ENCODE peak calls at places on chromosomes 7 and 10, in ten cellular contexts. R is IMR-90, B is transverse colon, N is pancreas, O is heart right ventricle, Z is ovary, Y is body of pancreas, C is tibial artery, Q is SJSA1, X is colonic mucosa. I is an unnamed sample.

GRCh38 chr7:73701357-73701995 is 18.0 kb downstream of the STX1A start:
- DNase-seq in C (no peak), Z (no peak), Q (peak; percentile 45), Y (peak; percentile 56), R (peak; percentile 33), O (no peak), B (peak; percentile 62), X (peak; percentile 74), N (no peak), I (no peak)

GRCh38 chr10:43372751-43373445 is 1.5 kb downstream of the FXYD4 start:
- DNase-seq in Q (no peak), Y (no peak), N (no peak), R (no peak), Z (no peak), B (no peak), C (no peak), O (no peak), X (no peak), I (no peak)

GRCh38 chr7:86643478-86644281 is at the start of gene GRM3:
- DNase-seq in B (no peak), R (no peak), O (peak; percentile 18), C (no peak), Y (peak; percentile 20), X (no peak), Z (no peak), N (peak; percentile 13), Q (no peak), I (no peak)

GRCh38 chr10:44703241-44704155 is 207.6 kb upstream of the TMEM72 start:
- DNase-seq in Z (no peak), Q (peak; percentile 85), O (no peak), N (no peak), Y (no peak), B (no peak), C (no peak), R (peak; percentile 75), X (no peak), I (no peak)

GRCh38 chr7:132307465-132307864 is 268.8 kb downstream of the PLXNA4 start:
- DNase-seq in O (no peak), B (no peak), Q (no peak), R (no peak), Y (no peak), N (no peak), Z (no peak), X (no peak), C (no peak), I (no peak)

GRCh38 chr10:92265687-92266258 is 25.1 kb downstream of the CPEB3 start:
- DNase-seq in R (no peak), N (no peak), Q (no peak), Y (no peak), Z (no peak), B (no peak), X (no peak), C (no peak), O (no peak), I (no peak)

GRCh38 chr10:14487511-14487909 is 156.8 kb upstream of the FRMD4A start:
- DNase-seq in O (no peak), Z (no peak), R (peak; percentile 84), Q (peak; percentile 61), B (no peak), X (no peak), C (no peak), N (no peak), Y (no peak), I (no peak)

GRCh38 chr10:21926358-21926890 is 77.1 kb downstream of the DNAJC1 start:
- DNase-seq in O (no peak), Q (no peak), N (no peak), B (no peak), R (peak; percentile 5), Y (no peak), C (no peak), Z (no peak), X (no peak), I (no peak)

GRCh38 chr10:17425584-17426262 is 28.7 kb downstream of the ST8SIA6 start:
- DNase-seq in N (no peak), C (no peak), R (no peak), Q (no peak), Y (no peak), Z (no peak), B (no peak), O (no peak), X (no peak), I (no peak)

GRCh38 chr10:17428096-17428615 is 26.2 kb downstream of the ST8SIA6 start:
- DNase-seq in X (no peak), O (no peak), Z (no peak), B (no peak), R (no peak), Y (no peak), N (no peak), Q (no peak), C (no peak), I (no peak)

GRCh38 chr10:17428616-17429097 is 25.7 kb downstream of the ST8SIA6 start:
- DNase-seq in O (no peak), Y (no peak), Q (no peak), N (no peak), R (no peak), B (peak; percentile 15), C (no peak), Z (no peak), X (no peak), I (peak; percentile 71)

GRCh38 chr10:17426263-17426600 is 28.2 kb downstream of the ST8SIA6 start:
- DNase-seq in Z (no peak), N (no peak), X (no peak), C (no peak), B (no peak), R (no peak), O (no peak), Q (no peak), Y (no peak), I (no peak)

DNA sequence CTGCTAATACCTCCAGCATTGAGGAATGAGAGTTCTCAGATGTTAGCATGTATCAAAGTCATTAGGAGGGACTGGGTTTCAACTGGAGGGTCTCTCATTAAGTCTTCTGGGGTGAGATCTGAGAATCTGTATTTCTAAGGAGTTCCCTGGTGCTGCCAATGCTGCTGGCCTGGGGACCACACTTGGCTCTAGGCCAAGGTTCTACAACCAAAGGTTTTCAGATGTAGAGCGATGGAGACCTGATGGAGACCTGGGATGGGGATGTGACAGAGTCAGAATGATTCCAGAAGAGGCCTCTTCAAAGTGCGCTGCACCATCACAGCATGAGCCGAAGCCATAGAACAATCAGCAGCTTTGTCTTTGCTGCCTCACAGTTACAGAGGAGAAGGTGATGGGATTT is 27.2 kb downstream of the ST8SIA6 start:
- DNase-seq in C (no peak), X (no peak), N (no peak), Y (no peak), B (no peak), Z (no peak), O (no peak), R (no peak), Q (no peak), I (no peak)
- H3K4me1 ChIP-seq in C (peaks cover 13% of the 10 kb centered on the region), X (no peaks in the 10 kb centered on the region), N (no peaks in the 10 kb centered on the region), Y (no peaks in the 10 kb centered on the region), B (no peaks in the 10 kb centered on the region), Z (peaks cover 1% of the 10 kb centered on the region), O (peaks cover 22% of the 10 kb centered on the region), R (peaks cover 1% of the 10 kb centered on the region), Q (no peaks in the 10 kb centered on the region), I (no peaks in the 10 kb centered on the region)

GRCh38 chr7:255721-256361 is 34.1 kb upstream of the FOXL3 start:
- DNase-seq in Y (no peak), O (no peak), X (no peak), B (no peak), N (peak; percentile 33), C (no peak), Z (peak; percentile 26), Q (no peak), R (no peak), I (no peak)

GRCh38 chr7:253491-254336 is 36.3 kb upstream of the FOXL3 start:
- DNase-seq in Z (no peak), Y (no peak), Q (no peak), N (peak; percentile 17), R (no peak), X (no peak), O (no peak), C (no peak), B (no peak), I (no peak)

GRCh38 chr7:256461-256940 is 33.5 kb upstream of the FOXL3 start:
- DNase-seq in O (no peak), B (no peak), Z (peak; percentile 20), Q (no peak), Y (no peak), R (no peak), C (peak; percentile 55), N (peak; percentile 21), X (no peak), I (no peak)

GRCh38 chr7:254337-255037 is 35.5 kb upstream of the FOXL3 start:
- DNase-seq in Z (peak; percentile 9), O (no peak), N (no peak), Q (no peak), C (no peak), Y (no peak), X (no peak), B (no peak), R (no peak), I (no peak)

GRCh38 chr7:255038-255435 is 34.9 kb upstream of the FOXL3 start:
- DNase-seq in C (no peak), R (no peak), Z (peak; percentile 17), N (peak; percentile 10), Y (no peak), B (no peak), O (no peak), Q (no peak), X (no peak), I (no peak)
- H3K9me3 ChIP-seq in C (no peaks in the 10 kb centered on the region), R (peaks cover 1% of the 10 kb centered on the region), Z (no peaks in the 10 kb centered on the region), N (no peaks in the 10 kb centered on the region), Y (no peaks in the 10 kb centered on the region), B (no peaks in the 10 kb centered on the region), O (no peaks in the 10 kb centered on the region), Q (peaks cover 19% of the 10 kb centered on the region), X (no peaks in the 10 kb centered on the region), I (no peaks in the 10 kb centered on the region)

DNA sequence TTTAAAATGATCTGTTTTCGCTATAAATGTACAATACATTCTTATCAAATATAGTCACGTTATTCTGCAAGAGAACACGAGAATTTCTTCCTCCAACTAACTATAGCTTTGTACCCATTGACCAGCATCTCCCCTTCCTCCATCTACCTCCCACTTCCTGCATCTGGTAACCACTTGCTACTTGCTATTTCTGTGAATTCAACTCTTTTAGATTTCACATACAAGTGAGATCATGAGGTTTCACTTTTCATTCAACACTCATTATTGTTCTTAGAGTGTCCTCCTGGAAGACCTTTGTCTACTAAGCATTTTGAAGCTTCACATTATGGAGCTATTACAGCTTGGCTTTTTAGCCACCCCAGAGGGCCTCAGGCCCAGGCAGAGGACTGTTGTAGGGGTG is 741.3 kb upstream of the FZD8 start:
- DNase-seq in R (no peak), C (no peak), B (no peak), Q (no peak), Z (no peak), O (no peak), Y (no peak), N (no peak), X (no peak), I (no peak)
- H3K27ac ChIP-seq in R (no peak overlapping the region), C (no peak overlapping the region), B (no peak overlapping the region), Q (no peak overlapping the region), Z (no peak overlapping the region), O (no peak overlapping the region), Y (no peak overlapping the region), N (no peak overlapping the region), X (no peak overlapping the region), I (no peak overlapping the region)

GRCh38 chr10:124524991-124525653 is 63.5 kb downstream of the LHPP start:
- DNase-seq in Y (no peak), X (no peak), Q (no peak), C (no peak), Z (no peak), N (no peak), O (peak; percentile 73), B (peak; percentile 38), R (no peak), I (no peak)

GRCh38 chr10:124527996-124528395 is 66.4 kb downstream of the LHPP start:
- DNase-seq in Q (no peak), X (no peak), R (no peak), Z (no peak), Y (no peak), N (no peak), B (no peak), O (no peak), C (no peak), I (no peak)

GRCh38 chr10:124526621-124527267 is 65.1 kb downstream of the LHPP start:
- DNase-seq in X (no peak), Q (no peak), Y (no peak), B (no peak), O (no peak), C (no peak), Z (no peak), R (no peak), N (no peak), I (no peak)

GRCh38 chr10:124523886-124524285 is 62.3 kb downstream of the LHPP start:
- DNase-seq in X (no peak), Z (no peak), Q (no peak), R (no peak), Y (no peak), C (no peak), N (no peak), O (no peak), B (no peak), I (no peak)

DNA sequence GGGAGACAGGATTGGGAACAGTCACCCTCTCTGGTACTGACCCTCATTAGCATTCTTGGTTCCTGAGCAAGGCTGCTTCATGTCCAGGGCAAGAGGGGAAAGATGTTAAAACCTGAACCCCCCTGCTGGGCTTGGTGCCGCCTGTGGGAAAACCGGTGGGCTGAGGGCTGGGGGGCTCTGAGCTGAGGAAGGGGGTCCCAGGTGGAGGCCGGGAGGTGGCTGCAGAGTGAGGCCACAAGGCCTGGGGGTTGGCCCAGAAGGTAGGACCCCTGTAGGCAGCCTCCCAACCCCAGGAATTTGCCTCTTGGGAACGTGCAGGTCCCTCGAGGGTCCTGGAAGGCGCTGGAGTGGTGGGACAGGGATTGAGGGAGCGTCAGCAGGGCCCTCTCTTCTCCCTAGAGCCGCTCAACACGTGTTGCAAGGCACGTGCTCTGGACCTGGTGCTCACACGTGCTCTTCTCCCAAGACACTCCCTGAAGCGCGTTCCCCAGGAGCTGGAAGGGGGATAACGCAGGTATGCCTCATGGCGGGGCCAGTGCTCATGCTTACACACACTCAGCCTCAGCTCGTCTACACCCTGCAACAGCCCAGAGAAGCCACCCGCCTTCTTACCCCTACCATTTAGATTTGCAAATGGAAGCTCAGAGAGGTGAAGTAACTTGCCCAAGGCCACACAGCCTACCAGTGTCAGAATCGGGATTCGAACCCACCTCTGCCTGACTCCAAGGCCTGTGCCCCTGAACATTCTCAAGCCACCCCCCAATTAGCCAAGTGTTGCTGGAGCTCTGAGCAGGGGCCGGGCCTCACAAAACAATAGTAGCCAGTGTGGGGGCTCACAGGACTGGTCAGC is 64.4 kb downstream of the LHPP start:
- DNase-seq in N (no peak), Y (no peak), O (no peak), R (no peak), Z (no peak), Q (no peak), B (no peak), C (no peak), X (no peak), I (peak; percentile 33)
- H3K4me1 ChIP-seq in N (no peaks in the 10 kb centered on the region), Y (peaks cover 29% of the 10 kb centered on the region), O (peaks cover 49% of the 10 kb centered on the region), R (peaks cover 9% of the 10 kb centered on the region), Z (peaks cover 8% of the 10 kb centered on the region), Q (peaks cover 18% of the 10 kb centered on the region), B (peaks cover 15% of the 10 kb centered on the region), C (peaks cover 15% of the 10 kb centered on the region), X (no peaks in the 10 kb centered on the region), I (no peaks in the 10 kb centered on the region)

I was measured in Peyer's patch.